ENCODE peak calls at places on chromosomes 13 and 19, in seven cellular contexts. K, R, Y, O, H, S and M are unnamed samples.

GRCh38 chr13:106503730-106504129 is 31.7 kb downstream of the EFNB2 start:
- DNase-seq in R (no peak), S (no peak), H (no peak), O (no peak), K (no peak), Y (no peak), M (no peak)

GRCh38 chr13:19283836-19284235 is 102.2 kb upstream of the TUBA3C start:
- DNase-seq in S (no peak), H (no peak), K (no peak), R (no peak), Y (no peak), O (no peak), M (no peak)

GRCh38 chr19:13117772-13118423 is at the start of gene NACC1:
- DNase-seq in S (peak; percentile 97), H (peak; percentile 93), Y (peak; percentile 85), R (peak; percentile 71), O (peak; percentile 89), K (peak; percentile 86), M (peak; percentile 93)

GRCh38 chr13:23180711-23181110 is at the start of gene SGCG:
- DNase-seq in Y (no peak), O (no peak), H (no peak), R (no peak), K (no peak), S (no peak), M (no peak)

GRCh38 chr19:14091885-14092462 is 1.4 kb upstream of the SAMD1 start:
- DNase-seq in Y (no peak), O (no peak), K (peak; percentile 21), S (peak; percentile 50), R (no peak), H (no peak), M (no peak)

GRCh38 chr19:4067396-4068057 is 828 bp upstream of the ZBTB7A start:
- DNase-seq in K (no peak), R (no peak), S (peak; percentile 59), Y (no peak), H (no peak), O (no peak), M (peak; percentile 67)

GRCh38 chr19:34490141-34490766 is 8.7 kb downstream of the WTIP start:
- DNase-seq in R (no peak), K (no peak), S (no peak), H (no peak), O (no peak), Y (no peak), M (no peak)

GRCh38 chr19:49851456-49852259 is 699 bp downstream of the PTOV1 start:
- DNase-seq in R (no peak), Y (no peak), S (peak; percentile 70), O (no peak), K (no peak), H (no peak), M (peak; percentile 53)

GRCh38 chr13:45715351-45715750 is 13.2 kb downstream of the CBY2 start:
- DNase-seq in O (no peak), S (no peak), H (no peak), K (no peak), Y (no peak), R (no peak), M (no peak)

DNA sequence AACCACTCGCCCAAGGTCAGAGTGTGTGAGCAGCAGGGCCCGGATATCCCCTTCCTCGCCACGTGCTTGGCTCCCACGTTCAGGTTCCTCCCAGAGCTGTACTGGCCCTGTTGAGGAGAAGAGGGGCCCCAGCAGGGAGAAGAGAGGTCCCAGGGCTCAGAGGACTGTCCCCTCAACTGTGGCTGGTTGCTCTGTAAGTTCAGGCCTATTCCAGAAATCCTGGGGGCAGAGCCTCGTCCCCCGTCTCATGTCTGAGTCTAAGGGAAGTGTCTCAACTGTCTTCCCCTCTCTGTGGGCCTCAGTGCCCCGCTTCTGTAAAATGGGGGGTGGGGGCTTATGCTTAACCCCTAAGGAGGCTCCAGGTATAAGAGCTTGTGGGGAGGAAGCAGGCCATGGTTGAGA is 3.9 kb downstream of the PPP5C start:
- DNase-seq in S (no peak), O (no peak), R (peak; percentile 27), Y (no peak), H (no peak), K (no peak), M (no peak)
- H3K4me1 ChIP-seq in S (peaks cover 20% of the 10 kb centered on the region), O (peaks cover 42% of the 10 kb centered on the region), R (peaks cover 47% of the 10 kb centered on the region), Y (peaks cover 47% of the 10 kb centered on the region), H (no peaks in the 10 kb centered on the region), K (peaks cover 12% of the 10 kb centered on the region), M (peaks cover 53% of the 10 kb centered on the region)

GRCh38 chr13:111114362-111115050 is 604 bp upstream of the ARHGEF7 start:
- DNase-seq in H (peak; percentile 75), S (no peak), K (peak; percentile 20), O (no peak), Y (peak; percentile 9), R (peak; percentile 17), M (no peak)

GRCh38 chr13:111116830-111117229 is 1.7 kb downstream of the ARHGEF7 start:
- DNase-seq in K (no peak), R (no peak), O (no peak), Y (no peak), H (no peak), S (no peak), M (no peak)

GRCh38 chr13:111117289-111117688 is 2.2 kb downstream of the ARHGEF7 start:
- DNase-seq in H (no peak), R (no peak), O (no peak), K (no peak), Y (no peak), S (no peak), M (no peak)

GRCh38 chr13:111115051-111115840 is at the start of gene ARHGEF7:
- DNase-seq in Y (no peak), O (no peak), K (peak; percentile 43), S (no peak), R (no peak), H (no peak), M (no peak)

GRCh38 chr13:111115841-111116500 is 861 bp downstream of the ARHGEF7 start:
- DNase-seq in O (no peak), Y (no peak), H (no peak), R (peak; percentile 73), K (peak; percentile 32), S (peak; percentile 5), M (no peak)
- H3K27ac ChIP-seq in O (no peak overlapping the region), Y (no peak overlapping the region), H (peak overlapping the region; percentile 60), R (peak overlapping the region; percentile 89), K (peak overlapping the region; percentile 33), S (no peak overlapping the region), M (peak overlapping the region; percentile 69)

GRCh38 chr13:48491423-48492122 is 41.3 kb downstream of the RCBTB2 start:
- DNase-seq in R (no peak), H (no peak), O (no peak), S (no peak), K (no peak), Y (peak; percentile 13), M (no peak)
- H3K4me1 ChIP-seq in R (no peaks in the 10 kb centered on the region), H (no peaks in the 10 kb centered on the region), O (no peaks in the 10 kb centered on the region), S (peaks cover 19% of the 10 kb centered on the region), K (no peaks in the 10 kb centered on the region), Y (peaks cover 30% of the 10 kb centered on the region), M (peaks cover 45% of the 10 kb centered on the region)

GRCh38 chr13:31638577-31638976 is 100.7 kb upstream of the RXFP2 start:
- DNase-seq in Y (peak; percentile 69), K (no peak), R (no peak), O (no peak), H (no peak), S (peak; percentile 77), M (no peak)

GRCh38 chr13:31639443-31640163 is 99.7 kb upstream of the RXFP2 start:
- DNase-seq in O (no peak), S (peak; percentile 4), K (no peak), Y (no peak), R (no peak), H (no peak), M (no peak)
- H3K27ac ChIP-seq in O (no peak overlapping the region), S (no peak overlapping the region), K (no peak overlapping the region), Y (no peak overlapping the region), R (no peak overlapping the region), H (no peak overlapping the region), M (no peak overlapping the region)

DNA sequence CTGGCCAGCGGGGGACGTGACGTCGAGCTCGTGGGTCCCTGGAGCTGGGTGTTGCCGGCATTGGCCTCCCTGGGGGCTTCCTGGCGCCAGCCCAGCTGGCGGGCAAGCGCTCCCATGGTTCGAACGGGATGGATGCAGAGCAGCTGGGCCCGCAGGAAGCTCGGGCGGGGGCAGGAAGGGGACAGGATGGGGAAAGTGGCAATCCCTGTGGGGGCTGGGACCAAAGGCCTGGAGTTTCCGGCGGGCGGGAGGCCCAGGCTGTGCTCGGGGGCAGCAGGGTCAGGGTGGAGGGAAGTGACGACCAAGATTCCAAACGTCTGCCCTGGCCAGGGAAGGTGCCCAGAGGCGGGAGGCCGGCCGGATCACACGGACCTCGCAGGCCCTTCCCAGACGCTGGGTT is 19.3 kb downstream of the PALM start:
- DNase-seq in H (no peak), R (no peak), K (no peak), Y (no peak), O (no peak), S (peak; percentile 56), M (peak; percentile 67)
- H3K4me1 ChIP-seq in H (no peaks in the 10 kb centered on the region), R (peaks cover under 1% of the 10 kb centered on the region), K (no peaks in the 10 kb centered on the region), Y (no peaks in the 10 kb centered on the region), O (peaks cover 4% of the 10 kb centered on the region), S (no peaks in the 10 kb centered on the region), M (peaks cover 11% of the 10 kb centered on the region)